ENCODE peak calls at places on chromosome 16, in five cellular contexts. X is EL; O is astrocyte; V is activated gamma-delta T cell treated with anti-CD3 and anti-CD28 coated beads, Interleukin-2, amount 50 U/mL, for 16 hours; K is RWPE1. Z is an unnamed sample.

GRCh38 chr16:31458073-31458834 is 1.0 kb upstream of the ARMC5 start:
- DNase-seq in X (peak; percentile 61), V (peak; percentile 43), O (peak; percentile 49), K (peak; percentile 34), Z (peak; percentile 78)

GRCh38 chr16:15954814-15955151 is 5.4 kb downstream of the ABCC1 start:
- DNase-seq in X (peak; percentile 18), K (no peak), V (no peak), O (no peak), Z (no peak)

GRCh38 chr16:1181715-1182671 is 29.1 kb downstream of the CACNA1H start:
- DNase-seq in V (no peak), K (peak; percentile 23), X (peak; percentile 69), O (peak; percentile 83), Z (peak; percentile 94)

GRCh38 chr16:20897253-20897896 is 2.8 kb downstream of the DCUN1D3 start:
- DNase-seq in O (peak; percentile 71), V (no peak), X (peak; percentile 44), K (peak; percentile 62), Z (no peak)

GRCh38 chr16:75546293-75546692 is 9.8 kb downstream of the TMEM231 start:
- DNase-seq in V (no peak), K (no peak), O (no peak), X (no peak), Z (no peak)

GRCh38 chr16:8626946-8627345 is 5.4 kb downstream of the METTL22 start:
- DNase-seq in V (no peak), K (no peak), O (no peak), X (no peak), Z (peak; percentile 36)

GRCh38 chr16:46711106-46711769 is 21.8 kb downstream of the ORC6 start:
- DNase-seq in V (no peak), O (no peak), X (no peak), K (no peak), Z (no peak)

GRCh38 chr16:88830250-88830649 is 18.5 kb upstream of the APRT start:
- DNase-seq in K (no peak), V (no peak), O (no peak), X (no peak), Z (peak; percentile 89)

GRCh38 chr16:86351041-86351784 is 159.1 kb upstream of the FOXF1 start:
- DNase-seq in X (no peak), V (no peak), K (no peak), O (no peak), Z (no peak)